ENCODE peak calls at places on chromosomes 12 and 14, in six cellular contexts. One of them, this sample, is unnamed.

GRCh38 chr14:33127531-33127930 is 188.9 kb downstream of the NPAS3 start:
- DNase-seq in mesendoderm: peak
- DNase-seq in IMR-90: no peak
- DNase-seq in H9: no peak
- DNase-seq in mesenchymal stem cell: peak
- DNase-seq in neuronal stem cell: no peak
- DNase-seq in this sample: no peak

GRCh38 chr14:79732911-79733310 is 478.4 kb downstream of the DIO2 start:
- DNase-seq in mesenchymal stem cell: no peak
- DNase-seq in mesendoderm: no peak
- DNase-seq in H9: no peak
- DNase-seq in IMR-90: peak
- DNase-seq in neuronal stem cell: no peak
- DNase-seq in this sample: no peak

GRCh38 chr14:61898568-61898967 is 136.3 kb downstream of the SNAPC1 start:
- DNase-seq in mesendoderm: no peak
- DNase-seq in IMR-90: no peak
- DNase-seq in mesenchymal stem cell: no peak
- DNase-seq in H9: no peak
- DNase-seq in neuronal stem cell: no peak
- DNase-seq in this sample: no peak

GRCh38 chr12:109738878-109739665 is 25.4 kb downstream of the FAM222A start:
- DNase-seq in neuronal stem cell: no peak
- DNase-seq in mesenchymal stem cell: no peak
- DNase-seq in mesendoderm: no peak
- DNase-seq in H9: peak
- DNase-seq in IMR-90: peak
- DNase-seq in this sample: no peak

GRCh38 chr12:111295176-111295575 is 73.7 kb downstream of the PHETA1 start:
- DNase-seq in neuronal stem cell: no peak
- DNase-seq in H9: no peak
- DNase-seq in mesenchymal stem cell: no peak
- DNase-seq in IMR-90: no peak
- DNase-seq in mesendoderm: no peak
- DNase-seq in this sample: no peak

GRCh38 chr14:92493024-92493423 is 20.6 kb upstream of the RIN3 start:
- DNase-seq in neuronal stem cell: no peak
- DNase-seq in mesenchymal stem cell: no peak
- DNase-seq in H9: peak
- DNase-seq in IMR-90: no peak
- DNase-seq in mesendoderm: no peak
- DNase-seq in this sample: peak

GRCh38 chr14:50085570-50086315 is 30.6 kb downstream of the VCPKMT start:
- DNase-seq in neuronal stem cell: no peak
- DNase-seq in H9: no peak
- DNase-seq in mesendoderm: peak
- DNase-seq in mesenchymal stem cell: peak
- DNase-seq in IMR-90: peak
- DNase-seq in this sample: no peak

GRCh38 chr14:105126126-105126969 is 42.2 kb downstream of the JAG2 start:
- DNase-seq in IMR-90: no peak
- DNase-seq in mesendoderm: no peak
- DNase-seq in H9: no peak
- DNase-seq in mesenchymal stem cell: no peak
- DNase-seq in neuronal stem cell: no peak
- DNase-seq in this sample: no peak

GRCh38 chr14:61649283-61649682 is 46.0 kb upstream of the HIF1A start:
- DNase-seq in mesendoderm: no peak
- DNase-seq in mesenchymal stem cell: no peak
- DNase-seq in H9: no peak
- DNase-seq in neuronal stem cell: no peak
- DNase-seq in IMR-90: no peak
- DNase-seq in this sample: no peak

GRCh38 chr12:93137656-93138612 is 208.8 kb upstream of the EEA1 start:
- DNase-seq in neuronal stem cell: no peak
- DNase-seq in mesenchymal stem cell: peak
- DNase-seq in H9: no peak
- DNase-seq in IMR-90: peak
- DNase-seq in mesendoderm: peak
- DNase-seq in this sample: no peak

GRCh38 chr12:56658921-56659320 is 13.1 kb upstream of the ATP5F1B start:
- DNase-seq in mesenchymal stem cell: no peak
- DNase-seq in H9: no peak
- DNase-seq in neuronal stem cell: no peak
- DNase-seq in mesendoderm: peak
- DNase-seq in IMR-90: no peak
- DNase-seq in this sample: no peak

GRCh38 chr12:106580671-106581508 is 1.9 kb upstream of the RFX4 start:
- DNase-seq in neuronal stem cell: no peak
- DNase-seq in H9: peak
- DNase-seq in mesenchymal stem cell: no peak
- DNase-seq in mesendoderm: peak
- DNase-seq in IMR-90: no peak
- DNase-seq in this sample: peak

GRCh38 chr14:71320734-71321555 is 413.7 kb downstream of the PCNX1 start:
- DNase-seq in neuronal stem cell: peak
- DNase-seq in mesendoderm: peak
- DNase-seq in IMR-90: peak
- DNase-seq in H9: peak
- DNase-seq in mesenchymal stem cell: peak
- DNase-seq in this sample: peak
- H3K4ac ChIP-seq in neuronal stem cell: peak
- H3K4ac ChIP-seq in mesendoderm: peak
- H3K4ac ChIP-seq in IMR-90: peak
- H3K4ac ChIP-seq in H9: no peak
- H3K4ac ChIP-seq in mesenchymal stem cell: peak
- H3K4ac ChIP-seq in this sample: no peak

DNA sequence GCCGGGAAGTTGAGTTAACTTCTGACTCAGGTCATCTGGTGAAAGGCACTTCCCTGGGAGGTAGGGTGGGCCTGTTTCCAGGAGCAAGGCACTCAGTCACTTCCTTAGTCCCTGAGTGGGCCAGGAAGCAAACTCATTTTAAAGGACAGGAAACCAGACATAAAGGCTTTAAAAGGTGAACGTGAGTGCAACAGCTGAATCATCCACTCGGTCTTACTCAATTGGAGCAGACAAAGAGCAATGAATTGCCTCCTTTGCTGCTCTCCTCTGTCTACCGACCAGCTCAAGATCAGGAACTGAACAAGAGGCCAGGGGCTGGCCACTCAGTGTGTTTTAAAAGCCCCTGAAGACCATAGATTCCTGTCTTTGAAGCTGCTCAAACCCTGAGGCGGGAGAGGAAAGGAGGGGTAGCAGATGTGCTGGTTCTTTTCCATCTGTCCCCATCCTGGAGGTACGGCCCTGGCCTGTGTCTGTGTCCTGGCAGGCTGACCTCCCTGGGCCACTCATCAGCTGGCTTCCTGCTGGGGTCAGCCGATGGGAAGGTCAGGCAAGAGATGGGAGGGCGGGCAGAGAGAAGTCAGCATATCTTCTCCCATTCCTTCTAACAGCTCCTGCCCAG is 148.9 kb downstream of the PPM1H start:
- DNase-seq in neuronal stem cell: no peak
- DNase-seq in mesenchymal stem cell: peak
- DNase-seq in mesendoderm: no peak
- DNase-seq in H9: no peak
- DNase-seq in IMR-90: peak
- DNase-seq in this sample: no peak
- H3K4ac ChIP-seq in neuronal stem cell: no peak
- H3K4ac ChIP-seq in mesenchymal stem cell: peak
- H3K4ac ChIP-seq in mesendoderm: no peak
- H3K4ac ChIP-seq in H9: no peak
- H3K4ac ChIP-seq in IMR-90: peak
- H3K4ac ChIP-seq in this sample: peak

GRCh38 chr14:75165586-75166391 is 10.6 kb downstream of the TMED10 start:
- DNase-seq in IMR-90: no peak
- DNase-seq in neuronal stem cell: no peak
- DNase-seq in H9: no peak
- DNase-seq in mesenchymal stem cell: no peak
- DNase-seq in mesendoderm: no peak
- DNase-seq in this sample: no peak
- H3K4ac ChIP-seq in IMR-90: no peak
- H3K4ac ChIP-seq in neuronal stem cell: no peak
- H3K4ac ChIP-seq in H9: no peak
- H3K4ac ChIP-seq in mesenchymal stem cell: no peak
- H3K4ac ChIP-seq in mesendoderm: no peak
- H3K4ac ChIP-seq in this sample: no peak

GRCh38 chr12:12636641-12637040 is 25.0 kb downstream of the CREBL2 start:
- DNase-seq in H9: no peak
- DNase-seq in mesenchymal stem cell: no peak
- DNase-seq in mesendoderm: no peak
- DNase-seq in IMR-90: no peak
- DNase-seq in neuronal stem cell: no peak
- DNase-seq in this sample: no peak
- H3K4ac ChIP-seq in H9: no peak
- H3K4ac ChIP-seq in mesenchymal stem cell: no peak
- H3K4ac ChIP-seq in mesendoderm: no peak
- H3K4ac ChIP-seq in IMR-90: no peak
- H3K4ac ChIP-seq in neuronal stem cell: no peak
- H3K4ac ChIP-seq in this sample: no peak

GRCh38 chr14:70909788-70910614 is 2.7 kb downstream of the PCNX1 start:
- DNase-seq in neuronal stem cell: no peak
- DNase-seq in mesendoderm: peak
- DNase-seq in mesenchymal stem cell: peak
- DNase-seq in H9: no peak
- DNase-seq in IMR-90: no peak
- DNase-seq in this sample: no peak
- H3K4ac ChIP-seq in neuronal stem cell: no peak
- H3K4ac ChIP-seq in mesendoderm: no peak
- H3K4ac ChIP-seq in mesenchymal stem cell: no peak
- H3K4ac ChIP-seq in H9: no peak
- H3K4ac ChIP-seq in IMR-90: no peak
- H3K4ac ChIP-seq in this sample: peak

This sample was measured in H1.